ENCODE peak calls at places on chromosomes 6 and 20, in five cellular contexts. E, Z, O, C and N are unnamed samples.

GRCh38 chr6:16201706-16202105 is 36.7 kb upstream of the GMPR start:
- DNase-seq in E (no peak), Z (no peak), O (no peak), C (no peak), N (no peak)

GRCh38 chr6:150733726-150734125 is 131.8 kb upstream of the MTHFD1L start:
- DNase-seq in O (no peak), E (no peak), Z (no peak), C (no peak), N (no peak)

GRCh38 chr6:43090557-43090952 is 14.4 kb downstream of the PTK7 start:
- DNase-seq in C (no peak), Z (no peak), E (no peak), O (no peak), N (no peak)

GRCh38 chr20:41619360-41620115 is 1.4 kb upstream of the CHD6 start:
- DNase-seq in O (no peak), C (no peak), Z (no peak), E (no peak), N (no peak)

GRCh38 chr6:125789576-125790402 is 971 bp upstream of the NCOA7 start:
- DNase-seq in O (no peak), Z (peak), C (peak), E (no peak), N (no peak)

GRCh38 chr6:111210074-111210729 is 122.9 kb downstream of the SLC16A10 start:
- DNase-seq in C (no peak), O (no peak), Z (no peak), E (peak), N (no peak)

GRCh38 chr20:37571033-37571432 is 43.4 kb upstream of the BLCAP start:
- DNase-seq in Z (no peak), E (no peak), O (no peak), C (peak), N (no peak)

GRCh38 chr20:6623989-6624388 is 143.5 kb upstream of the BMP2 start:
- DNase-seq in Z (no peak), E (no peak), O (no peak), C (no peak), N (no peak)

GRCh38 chr6:79713701-79714322 is 82.7 kb downstream of the SH3BGRL2 start:
- DNase-seq in Z (peak), C (no peak), E (no peak), O (no peak), N (no peak)

GRCh38 chr20:14116037-14116436 is 120.7 kb downstream of the MACROD2 start:
- DNase-seq in C (no peak), O (no peak), Z (no peak), E (no peak), N (no peak)

GRCh38 chr20:14117768-14118167 is 122.5 kb downstream of the MACROD2 start:
- DNase-seq in Z (no peak), O (no peak), C (no peak), E (no peak), N (no peak)

GRCh38 chr20:14114049-14114448 is 118.7 kb downstream of the MACROD2 start:
- DNase-seq in O (no peak), E (no peak), C (no peak), Z (no peak), N (no peak)
- TF ChIP-seq CTCF in O (no peak), E (no peak), C (no peak), Z (no peak), N (no peak)

GRCh38 chr20:9609892-9610502 is 95.6 kb downstream of the LAMP5 start:
- DNase-seq in O (peak), C (no peak), E (peak), Z (peak), N (peak)
- TF ChIP-seq CTCF in O (peak), C (peak), E (peak), Z (peak), N (peak)

DNA sequence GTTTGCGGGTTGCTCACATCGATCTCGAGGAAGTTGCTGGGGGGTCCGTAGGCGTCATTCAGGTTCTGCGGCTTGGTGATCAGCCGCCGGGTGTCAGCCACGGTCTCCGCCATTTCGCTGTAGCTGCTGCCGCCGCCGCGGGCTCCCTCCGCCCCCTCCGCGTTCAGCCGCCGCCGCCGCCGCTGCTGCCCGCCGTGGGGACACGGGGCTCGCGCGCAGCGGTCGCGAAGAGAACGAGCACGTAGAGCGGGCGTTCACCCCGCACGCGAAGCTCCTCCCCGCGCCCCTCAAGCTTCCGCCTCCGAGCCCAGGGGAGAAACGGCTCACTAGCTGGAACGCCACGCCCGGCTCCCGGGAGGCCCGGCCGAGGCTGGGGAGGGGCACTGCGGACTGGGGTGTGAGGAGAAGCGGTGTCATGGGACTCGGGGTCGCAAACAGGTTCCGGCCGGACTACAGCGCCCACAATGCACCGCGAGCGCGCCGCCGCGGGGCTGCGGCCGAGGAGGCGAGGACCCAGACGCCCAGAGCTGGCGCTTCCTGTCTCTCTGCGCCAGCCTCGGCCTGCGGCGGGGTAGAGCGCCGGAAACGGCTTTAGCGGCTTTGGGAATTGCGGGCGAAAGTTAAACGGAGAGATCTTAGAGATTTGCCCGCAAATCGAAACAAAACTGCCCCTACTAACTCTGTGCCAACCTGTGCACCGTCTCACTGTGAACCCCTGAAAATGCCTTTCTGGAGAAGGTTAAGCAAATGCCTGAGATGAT is at the start of gene SNX3:
- DNase-seq in C (peak), O (peak), Z (peak), E (peak), N (peak)
- TF ChIP-seq CTCF in C (no peak), O (peak), Z (no peak), E (no peak), N (no peak)

GRCh38 chr20:46253391-46253790 is 54.9 kb downstream of the CDH22 start:
- DNase-seq in E (no peak), O (no peak), Z (peak), C (no peak), N (no peak)
- TF ChIP-seq CTCF in E (peak), O (no peak), Z (no peak), C (no peak), N (peak)

GRCh38 chr6:137443901-137444300 is 50.3 kb downstream of the OLIG3 start:
- DNase-seq in E (no peak), Z (peak), C (no peak), O (no peak), N (no peak)
- TF ChIP-seq CTCF in E (no peak), Z (no peak), C (no peak), O (no peak), N (no peak)

GRCh38 chr20:43767686-43768474 is 41.1 kb upstream of the GTSF1L start:
- DNase-seq in Z (no peak), C (no peak), O (no peak), E (no peak), N (no peak)
- TF ChIP-seq CTCF in Z (no peak), C (no peak), O (no peak), E (no peak), N (peak)

GRCh38 chr6:39819676-39820075 is 27.5 kb downstream of the DAAM2 start:
- DNase-seq in E (no peak), O (no peak), C (no peak), Z (no peak), N (no peak)

GRCh38 chr6:39821739-39822532 is 29.8 kb downstream of the DAAM2 start:
- DNase-seq in E (no peak), C (no peak), O (no peak), Z (no peak), N (no peak)

GRCh38 chr6:39821014-39821738 is 29.0 kb downstream of the DAAM2 start:
- DNase-seq in E (no peak), C (no peak), Z (no peak), O (no peak), N (no peak)

GRCh38 chr6:39819226-39819625 is 27.1 kb downstream of the DAAM2 start:
- DNase-seq in Z (no peak), O (no peak), C (no peak), E (no peak), N (no peak)

GRCh38 chr6:39820553-39820952 is 28.4 kb downstream of the DAAM2 start:
- DNase-seq in C (no peak), E (no peak), Z (no peak), O (no peak), N (no peak)
- TF ChIP-seq CTCF in C (no peak), E (no peak), Z (no peak), O (no peak), N (no peak)